ENCODE peak calls at places on chromosomes 6 and 20, in ten cellular contexts. H, I, F, O, B, E, M, N, S and Z are unnamed samples. For H3K4me1, the result is how much of the 10 kb centered on the place peaks cover.

GRCh38 chr6:11232968-11233626 is 629 bp upstream of the NEDD9 start:
- DNase-seq in H (no peak), I (no peak), F (no peak), O (peak), B (no peak), E (peak), M (no peak), N (no peak), S (no peak), Z (no peak)

GRCh38 chr6:80165819-80166218 is 59.3 kb downstream of the BCKDHB start:
- DNase-seq in H (no peak), I (no peak), F (no peak), O (no peak), B (no peak), E (no peak), M (no peak), N (no peak), S (no peak), Z (no peak)

GRCh38 chr6:63441266-63441956 is 121.6 kb upstream of the LGSN start:
- DNase-seq in H (no peak), I (no peak), F (no peak), O (peak), B (no peak), E (no peak), M (no peak), N (no peak), S (no peak), Z (no peak)

GRCh38 chr6:91045152-91045551 is 458.3 kb upstream of the MAP3K7 start:
- DNase-seq in H (no peak), I (no peak), F (no peak), O (no peak), B (no peak), E (no peak), M (no peak), N (no peak), S (no peak), Z (no peak)

GRCh38 chr6:120373185-120373584 is 961.1 kb downstream of the TBC1D32 start:
- DNase-seq in H (no peak), I (no peak), F (no peak), O (no peak), B (no peak), E (no peak), M (no peak), N (no peak), S (no peak), Z (no peak)

GRCh38 chr20:23078351-23078993 is 7.7 kb downstream of the CD93 start:
- DNase-seq in H (no peak), I (no peak), F (no peak), O (peak), B (no peak), E (no peak), M (no peak), N (no peak), S (no peak), Z (no peak)

GRCh38 chr6:18031189-18031588 is 43.8 kb upstream of the KIF13A start:
- DNase-seq in H (no peak), I (no peak), F (no peak), O (no peak), B (no peak), E (no peak), M (no peak), N (no peak), S (no peak), Z (no peak)

GRCh38 chr6:93366506-93366905 is 52.9 kb downstream of the EPHA7 start:
- DNase-seq in H (no peak), I (no peak), F (no peak), O (no peak), B (no peak), E (no peak), M (no peak), N (no peak), S (no peak), Z (no peak)

GRCh38 chr6:148147431-148147830 is 195.2 kb upstream of the SASH1 start:
- DNase-seq in H (no peak), I (no peak), F (no peak), O (no peak), B (no peak), E (no peak), M (no peak), N (no peak), S (no peak), Z (no peak)

GRCh38 chr20:5586720-5587119 is 163.5 kb upstream of the SHLD1 start:
- DNase-seq in H (no peak), I (no peak), F (no peak), O (no peak), B (no peak), E (no peak), M (no peak), N (no peak), S (no peak), Z (no peak)
- H3K4me3 ChIP-seq in H (no peak), I (no peak), F (no peak), O (no peak), B (no peak), E (no peak), M (no peak), N (no peak), S (no peak), Z (no peak)

DNA sequence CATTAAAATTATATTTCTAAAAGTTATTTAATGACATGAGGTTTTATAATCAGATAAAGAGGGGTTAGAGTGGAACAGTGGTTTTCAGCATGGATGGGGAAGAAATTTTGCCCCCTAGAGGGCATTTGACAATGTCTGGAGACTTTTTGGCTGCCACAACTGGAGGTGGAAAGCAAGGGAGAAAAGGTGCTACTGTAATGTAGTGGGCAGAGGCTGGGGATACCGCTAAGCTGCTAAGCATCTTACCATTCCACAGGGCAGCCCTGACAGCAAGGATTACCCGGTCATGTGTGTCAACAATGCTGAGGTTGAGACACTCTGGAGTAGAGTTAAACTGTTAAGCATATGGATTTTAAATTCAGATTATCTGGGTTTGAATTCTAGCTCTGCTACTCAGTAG is 52.9 kb upstream of the FABP7 start:
- DNase-seq in H (no peak), I (no peak), F (no peak), O (peak), B (no peak), E (peak), M (peak), N (no peak), S (no peak), Z (peak)
- TF ChIP-seq CTCF in H (no peak), I (peak), F (peak), O (peak), B (peak), E (no peak), M (peak), N (no peak), S (no peak), Z (peak)

GRCh38 chr20:42744756-42745465 is 444.8 kb downstream of the PTPRT start:
- DNase-seq in H (no peak), I (no peak), F (no peak), O (no peak), B (no peak), E (no peak), M (no peak), N (no peak), S (no peak), Z (no peak)
- H3K4me1 ChIP-seq in H (under half), I (under half), F (under half), O (under half), B (under half), E (under half), M (under half), N (under half), S (under half), Z (under half)

GRCh38 chr6:100426241-100426640 is 38.5 kb downstream of the SIM1 start:
- DNase-seq in H (no peak), I (no peak), F (no peak), O (no peak), B (no peak), E (no peak), M (no peak), N (no peak), S (no peak), Z (no peak)

GRCh38 chr6:100415780-100416179 is 48.9 kb downstream of the SIM1 start:
- DNase-seq in H (no peak), I (no peak), F (no peak), O (peak), B (no peak), E (no peak), M (no peak), N (no peak), S (no peak), Z (no peak)

GRCh38 chr6:100417037-100417436 is 47.7 kb downstream of the SIM1 start:
- DNase-seq in H (no peak), I (no peak), F (no peak), O (no peak), B (no peak), E (no peak), M (no peak), N (no peak), S (no peak), Z (no peak)

DNA sequence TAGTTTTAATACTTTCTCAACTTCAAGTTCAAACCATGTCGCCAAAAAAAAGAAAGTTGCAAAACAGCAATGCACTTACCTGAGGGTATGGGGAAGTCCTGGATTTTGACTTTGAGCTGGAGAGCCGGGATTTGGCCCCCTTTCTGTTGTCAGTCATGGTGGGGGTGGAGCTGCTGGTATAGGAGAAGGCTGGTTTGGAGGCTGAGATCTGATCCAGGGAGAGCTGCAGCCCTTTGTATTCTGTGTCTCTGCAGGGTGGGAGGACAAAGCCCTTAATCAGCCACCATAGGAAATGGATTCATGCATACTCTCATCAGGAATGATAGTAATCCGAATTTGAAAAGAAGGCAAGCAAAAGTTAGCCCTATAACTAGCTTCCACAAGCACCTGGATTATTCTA is 44.0 kb downstream of the SIM1 start:
- DNase-seq in H (no peak), I (no peak), F (no peak), O (peak), B (no peak), E (no peak), M (no peak), N (no peak), S (no peak), Z (no peak)
- H3K4me3 ChIP-seq in H (no peak), I (no peak), F (no peak), O (no peak), B (no peak), E (no peak), M (no peak), N (no peak), S (no peak), Z (no peak)

GRCh38 chr6:160679402-160679769 is 15.3 kb upstream of the LPA start:
- DNase-seq in H (no peak), I (no peak), F (peak), O (peak), B (no peak), E (no peak), M (no peak), N (no peak), S (no peak), Z (peak)
- TF ChIP-seq CTCF in H (peak), I (no peak), F (no peak), O (peak), B (no peak), E (no peak), M (no peak), N (no peak), S (no peak), Z (peak)

GRCh38 chr6:20692023-20692422 is 157.8 kb downstream of the CDKAL1 start:
- DNase-seq in H (no peak), I (no peak), F (no peak), O (no peak), B (no peak), E (no peak), M (no peak), N (no peak), S (no peak), Z (no peak)
- H3K4me1 ChIP-seq in H (under half), I (under half), F (under half), O (under half), B (under half), E (under half), M (under half), N (under half), S (under half), Z (under half)